ENCODE peak calls at places on chromosomes 11 and 22, in ten cellular contexts. N is dorsolateral prefrontal cortex, S is body of pancreas, M is WERI-Rb-1, X is left ventricle myocardium inferior, J is keratinocyte, C is GM23248, O is psoas muscle, W is fibroblast of lung, F is OCI-LY7. B is an unnamed sample.

GRCh38 chr22:46142548-46143490 is 7.5 kb upstream of the PPARA start:
- DNase-seq in N (no peak), S (no peak), M (no peak), X (no peak), J (no peak), C (no peak), O (no peak), W (no peak), F (no peak), B (no peak)

GRCh38 chr22:43230983-43231723 is 44.2 kb upstream of the TTLL12 start:
- DNase-seq in N (peak), S (peak), M (peak), X (peak), J (peak), C (peak), O (peak), W (peak), F (peak), B (peak)

GRCh38 chr11:72872012-72872411 is 57.8 kb downstream of the ATG16L2 start:
- DNase-seq in N (no peak), S (no peak), M (no peak), X (no peak), J (no peak), C (no peak), O (no peak), W (no peak), F (no peak), B (no peak)

GRCh38 chr11:129248618-129249017 is 56.5 kb upstream of the ARHGAP32 start:
- DNase-seq in N (no peak), S (no peak), M (no peak), X (no peak), J (no peak), C (peak), O (no peak), W (peak), F (no peak), B (peak)

GRCh38 chr11:129374993-129375721 is 491 bp upstream of the BARX2 start:
- DNase-seq in N (no peak), S (peak), M (no peak), X (no peak), J (no peak), C (peak), O (no peak), W (peak), F (no peak), B (peak)

GRCh38 chr22:30559889-30560288 is 13.3 kb upstream of the SEC14L6 start:
- DNase-seq in N (no peak), S (no peak), M (no peak), X (no peak), J (no peak), C (no peak), O (no peak), W (no peak), F (no peak), B (no peak)

GRCh38 chr11:102730036-102730815 is 5.5 kb upstream of the MMP8 start:
- DNase-seq in N (no peak), S (no peak), M (no peak), X (no peak), J (no peak), C (peak), O (no peak), W (peak), F (no peak), B (peak)

GRCh38 chr22:39209756-39210155 is 35.0 kb downstream of the PDGFB start:
- DNase-seq in N (no peak), S (no peak), M (no peak), X (no peak), J (no peak), C (no peak), O (no peak), W (no peak), F (no peak), B (no peak)

GRCh38 chr11:13101836-13102574 is 92.9 kb downstream of the RASSF10 start:
- DNase-seq in N (no peak), S (no peak), M (no peak), X (no peak), J (no peak), C (no peak), O (no peak), W (no peak), F (no peak), B (peak)

GRCh38 chr22:44033689-44034088 is 9.6 kb downstream of the PARVB start:
- DNase-seq in N (no peak), S (no peak), M (no peak), X (no peak), J (no peak), C (no peak), O (peak), W (no peak), F (no peak), B (no peak)

GRCh38 chr22:25080855-25081254 is 118.8 kb upstream of the CRYBB3 start:
- DNase-seq in N (no peak), S (no peak), M (no peak), X (no peak), J (no peak), C (no peak), O (no peak), W (no peak), F (no peak), B (no peak)

GRCh38 chr22:32752868-32753520 is 48.5 kb upstream of the TIMP3 start:
- DNase-seq in N (no peak), S (no peak), M (no peak), X (peak), J (no peak), C (no peak), O (peak), W (peak), F (no peak), B (no peak)
- H3K27ac ChIP-seq in N (no peak), S (no peak), M (no peak), X (peak), J (no peak), C (no peak), O (no peak), W (no peak), F (no peak), B (no peak)

DNA sequence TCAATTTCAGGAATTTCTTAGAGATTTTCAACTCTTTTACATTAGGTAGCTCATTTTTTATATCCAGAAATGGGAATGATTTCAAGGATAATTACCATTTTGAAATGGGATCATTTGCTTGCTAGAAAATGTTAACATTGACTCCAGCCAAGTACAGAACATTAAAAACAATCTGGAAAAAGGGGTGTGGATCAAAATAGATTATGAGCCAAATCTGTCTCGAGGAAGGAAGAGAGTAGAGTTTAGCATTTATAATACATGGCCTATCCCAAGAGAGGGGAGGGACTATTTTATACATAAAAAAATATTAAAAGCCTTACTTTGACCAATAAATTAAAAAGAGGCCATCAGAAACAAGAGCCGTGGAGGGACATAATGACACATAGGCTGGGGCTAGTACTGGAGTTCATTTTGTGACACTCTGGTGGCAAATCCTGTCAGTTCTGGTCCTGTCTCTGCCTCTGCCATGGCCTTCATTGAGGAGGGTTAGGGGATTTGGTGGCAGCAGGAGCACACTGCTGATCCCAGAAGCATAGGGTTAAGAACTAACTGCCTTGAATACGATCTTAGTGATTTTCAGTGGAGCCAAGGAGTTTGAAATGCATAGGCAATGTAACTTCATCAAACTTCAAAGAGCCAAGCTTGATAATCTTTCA is 20.4 kb downstream of the PPP6R3 start:
- DNase-seq in N (no peak), S (no peak), M (no peak), X (no peak), J (no peak), C (no peak), O (no peak), W (no peak), F (no peak), B (no peak)
- H3K27ac ChIP-seq in N (no peak), S (peak), M (no peak), X (peak), J (no peak), C (no peak), O (peak), W (no peak), F (no peak), B (no peak)

DNA sequence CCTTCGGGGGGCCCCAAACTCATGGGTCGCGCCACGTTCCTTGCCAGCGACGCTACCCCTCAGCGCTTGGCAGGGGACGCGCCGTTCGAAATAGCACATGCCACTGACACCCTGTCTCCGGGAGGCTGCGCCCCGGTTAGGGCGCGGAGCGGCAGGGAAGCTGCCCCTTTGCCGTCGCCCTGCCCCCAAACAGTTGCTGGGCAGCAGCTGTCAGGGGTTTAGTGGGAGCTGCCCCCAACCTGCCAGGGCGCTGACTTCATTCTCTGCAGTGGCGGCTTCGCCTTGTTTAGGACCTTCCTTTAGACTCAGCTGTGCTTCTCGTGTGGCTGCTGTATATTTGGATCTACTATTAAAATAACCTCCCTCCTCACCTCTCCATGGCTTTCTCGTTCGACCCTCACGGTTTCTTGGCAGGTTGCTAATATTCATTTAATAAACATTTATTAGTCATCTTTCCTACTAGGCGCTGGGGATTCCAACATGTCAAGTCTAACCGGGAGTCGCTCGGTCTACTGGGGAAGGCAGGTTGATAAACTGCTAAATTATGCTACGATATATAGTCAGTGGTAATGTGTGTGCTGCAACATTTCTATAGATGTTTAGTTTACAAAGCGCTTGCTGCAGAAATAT is 777 bp downstream of the TMEM109 start:
- DNase-seq in N (no peak), S (peak), M (peak), X (no peak), J (no peak), C (peak), O (peak), W (peak), F (peak), B (peak)
- H3K27ac ChIP-seq in N (peak), S (peak), M (peak), X (peak), J (peak), C (peak), O (peak), W (peak), F (peak), B (peak)

GRCh38 chr22:27788889-27789288 is 12.7 kb downstream of the MN1 start:
- DNase-seq in N (no peak), S (no peak), M (no peak), X (no peak), J (no peak), C (no peak), O (no peak), W (peak), F (no peak), B (no peak)
- H3K27ac ChIP-seq in N (no peak), S (no peak), M (no peak), X (no peak), J (no peak), C (no peak), O (peak), W (no peak), F (no peak), B (no peak)

GRCh38 chr22:37069319-37069718 is 17.8 kb downstream of the KCTD17 start:
- DNase-seq in N (no peak), S (no peak), M (no peak), X (no peak), J (no peak), C (peak), O (no peak), W (no peak), F (no peak), B (no peak)
- H3K27ac ChIP-seq in N (no peak), S (no peak), M (no peak), X (no peak), J (no peak), C (no peak), O (no peak), W (no peak), F (no peak), B (no peak)

DNA sequence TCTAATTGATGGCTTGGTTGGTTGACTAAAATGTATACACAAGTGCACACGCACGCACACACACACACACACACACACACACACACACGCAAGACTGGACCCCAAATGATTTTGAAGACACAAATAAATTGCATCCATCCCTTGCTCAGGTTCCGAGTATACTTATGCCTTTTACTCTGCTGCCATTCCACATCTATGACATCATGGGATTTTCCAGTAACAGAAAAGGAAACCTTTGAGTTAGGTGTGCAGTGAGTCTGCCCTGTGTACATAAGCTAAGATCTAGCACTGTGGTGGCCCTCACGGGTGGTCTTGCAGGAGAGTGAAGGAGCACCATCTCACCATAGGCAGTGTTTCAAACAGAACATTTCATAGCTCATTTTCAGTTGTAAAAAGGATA is 20.5 kb upstream of the LARGE1 start:
- DNase-seq in N (no peak), S (no peak), M (no peak), X (no peak), J (no peak), C (no peak), O (no peak), W (no peak), F (no peak), B (no peak)
- H3K27ac ChIP-seq in N (no peak), S (no peak), M (no peak), X (no peak), J (no peak), C (no peak), O (no peak), W (no peak), F (no peak), B (no peak)

DNA sequence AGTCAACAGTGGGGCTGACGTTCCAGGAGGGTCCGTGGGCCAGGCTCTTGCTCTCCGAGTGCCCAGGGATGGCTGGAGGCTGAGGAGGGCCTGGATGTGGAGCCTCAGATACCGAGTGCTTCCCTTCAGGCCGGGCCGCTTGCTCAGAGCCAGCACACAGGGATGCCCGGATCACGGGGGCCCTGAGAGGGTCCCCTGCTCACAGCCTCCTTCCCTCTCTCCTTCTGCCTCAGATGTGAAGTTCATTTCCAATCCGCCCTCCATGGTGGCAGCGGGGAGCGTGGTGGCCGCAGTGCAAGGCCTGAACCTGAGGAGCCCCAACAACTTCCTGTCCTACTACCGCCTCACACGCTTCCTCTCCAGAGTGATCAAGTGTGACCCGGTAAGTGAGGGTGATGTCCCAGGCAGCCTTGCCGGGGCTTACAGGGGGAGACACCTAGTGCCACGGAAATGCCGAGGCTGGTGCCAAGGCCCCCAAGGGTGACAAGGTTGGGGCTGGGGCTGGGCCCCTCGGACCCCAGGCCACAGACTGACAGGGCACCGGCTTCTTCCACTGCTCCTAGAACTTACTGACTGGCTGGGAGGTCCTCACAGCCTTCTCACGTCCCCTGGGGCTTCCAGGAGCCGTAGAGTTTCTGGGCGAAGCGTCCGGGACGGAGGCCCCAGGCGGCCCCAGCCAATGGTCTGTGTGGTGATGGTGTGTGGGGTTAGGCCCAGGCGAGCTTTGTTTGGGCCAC is 7.0 kb downstream of the CCND1 start:
- DNase-seq in N (no peak), S (no peak), M (no peak), X (no peak), J (no peak), C (peak), O (peak), W (no peak), F (no peak), B (no peak)
- H3K27ac ChIP-seq in N (no peak), S (no peak), M (no peak), X (peak), J (no peak), C (peak), O (no peak), W (peak), F (no peak), B (no peak)

GRCh38 chr11:65559535-65559934 is 1.4 kb upstream of the LTBP3 start:
- DNase-seq in N (no peak), S (no peak), M (no peak), X (no peak), J (no peak), C (peak), O (no peak), W (no peak), F (no peak), B (no peak)

GRCh38 chr11:65558785-65559509 is 788 bp upstream of the LTBP3 start:
- DNase-seq in N (peak), S (peak), M (no peak), X (peak), J (no peak), C (peak), O (peak), W (peak), F (no peak), B (peak)

GRCh38 chr11:65559951-65560537 is 1.9 kb upstream of the LTBP3 start:
- DNase-seq in N (no peak), S (peak), M (no peak), X (no peak), J (peak), C (peak), O (no peak), W (peak), F (no peak), B (peak)

GRCh38 chr11:65562020-65562419 is 3.9 kb upstream of the LTBP3 start:
- DNase-seq in N (no peak), S (no peak), M (no peak), X (no peak), J (no peak), C (no peak), O (no peak), W (no peak), F (no peak), B (no peak)

GRCh38 chr11:65560555-65561418 is 2.6 kb upstream of the LTBP3 start:
- DNase-seq in N (peak), S (peak), M (peak), X (peak), J (no peak), C (peak), O (peak), W (peak), F (no peak), B (peak)
- H3K27ac ChIP-seq in N (peak), S (peak), M (peak), X (peak), J (peak), C (peak), O (peak), W (peak), F (no peak), B (peak)

GRCh38 chr11:134235399-134235798 is 10.9 kb downstream of the VPS26B start:
- DNase-seq in N (no peak), S (no peak), M (no peak), X (no peak), J (no peak), C (no peak), O (no peak), W (no peak), F (no peak), B (no peak)
- H3K27ac ChIP-seq in N (no peak), S (no peak), M (no peak), X (peak), J (no peak), C (no peak), O (no peak), W (no peak), F (no peak), B (no peak)